ENCODE peak calls at places on chromosomes 1 and 21, in six cellular contexts. X is activated CD4-positive, alpha-beta T cell treated with anti-CD3 and anti-CD28 coated beads, Interleukin-2, amount 10 ng/mL, durations not matched to agents 7 days and 5 days; I is stimulated activated CD4-positive, alpha-beta T cell treated with anti-CD3 and anti-CD28 coated beads, Interleukin-15, amount 100 ng/mL, for 24 hours; W is T-helper 17 cell; F is AG09319; A is foreskin fibroblast. R is an unnamed sample.

GRCh38 chr1:87463917-87464565 is 135.4 kb downstream of the LMO4 start:
- DNase-seq in X (no peak), I (no peak), W (no peak), F (no peak), A (no peak), R (no peak)

GRCh38 chr1:170288155-170288554 is 142.4 kb downstream of the NTMT2 start:
- DNase-seq in X (no peak), I (no peak), W (no peak), F (no peak), A (no peak), R (no peak)

GRCh38 chr1:37596182-37596667 is 488 bp upstream of the GNL2 start:
- DNase-seq in X (no peak), I (no peak), W (no peak), F (no peak), A (no peak), R (no peak)

GRCh38 chr1:82445827-82446226 is 645.1 kb downstream of the ADGRL2 start:
- DNase-seq in X (no peak), I (no peak), W (no peak), F (no peak), A (no peak), R (no peak)

GRCh38 chr1:118504867-118505266 is 319.8 kb upstream of the SPAG17 start:
- DNase-seq in X (no peak), I (no peak), W (no peak), F (no peak), A (no peak), R (no peak)

GRCh38 chr1:119631086-119631432 is 17.0 kb downstream of the ZNF697 start:
- DNase-seq in X (no peak), I (no peak), W (no peak), F (no peak), A (no peak), R (no peak)

GRCh38 chr1:243732627-243733026 is 117.4 kb downstream of the AKT3 start:
- DNase-seq in X (no peak), I (no peak), W (no peak), F (no peak), A (no peak), R (no peak)

GRCh38 chr1:156848461-156849150 is 10.3 kb downstream of the INSRR start:
- DNase-seq in X (peak), I (peak), W (peak), F (no peak), A (no peak), R (peak)

GRCh38 chr1:234918216-234918841 is 210.3 kb downstream of the TOMM20 start:
- DNase-seq in X (no peak), I (no peak), W (no peak), F (no peak), A (no peak), R (no peak)

GRCh38 chr1:116954450-116954849 is 44.7 kb downstream of the PTGFRN start:
- DNase-seq in X (no peak), I (no peak), W (no peak), F (no peak), A (no peak), R (no peak)

GRCh38 chr21:32812035-32812434 is 40.5 kb upstream of the PAXBP1 start:
- DNase-seq in X (no peak), I (no peak), W (no peak), F (no peak), A (peak), R (no peak)

GRCh38 chr1:7705048-7705907 is 65.8 kb upstream of the VAMP3 start:
- DNase-seq in X (peak), I (peak), W (peak), F (no peak), A (no peak), R (peak)

GRCh38 chr21:24829397-24829796 is 777.9 kb downstream of the MRPL39 start:
- DNase-seq in X (no peak), I (no peak), W (no peak), F (no peak), A (no peak), R (no peak)

GRCh38 chr1:51686450-51686849 is 69.6 kb downstream of the OSBPL9 start:
- DNase-seq in X (no peak), I (peak), W (no peak), F (no peak), A (no peak), R (no peak)

GRCh38 chr1:168439451-168440375 is 104.1 kb downstream of the XCL2 start:
- DNase-seq in X (peak), I (peak), W (peak), F (peak), A (peak), R (peak)

GRCh38 chr1:159250817-159251216 is 46.1 kb downstream of the ACKR1 start:
- DNase-seq in X (no peak), I (no peak), W (no peak), F (no peak), A (no peak), R (no peak)

GRCh38 chr1:84883286-84883685 is 9.7 kb downstream of the LPAR3 start:
- DNase-seq in X (no peak), I (no peak), W (no peak), F (peak), A (peak), R (no peak)

GRCh38 chr1:114462341-114462740 is 48.7 kb downstream of the TRIM33 start:
- DNase-seq in X (no peak), I (no peak), W (no peak), F (peak), A (no peak), R (no peak)

GRCh38 chr1:115955228-115955627 is 21.1 kb upstream of the SLC22A15 start:
- DNase-seq in X (no peak), I (no peak), W (no peak), F (no peak), A (no peak), R (no peak)

GRCh38 chr21:27475363-27475955 is 508.6 kb upstream of the ADAMTS5 start:
- DNase-seq in X (no peak), I (no peak), W (no peak), F (no peak), A (no peak), R (no peak)

GRCh38 chr1:72485786-72486185 is 203.4 kb upstream of the NEGR1 start:
- DNase-seq in X (no peak), I (no peak), W (no peak), F (peak), A (no peak), R (no peak)

GRCh38 chr21:42518216-42518615 is 4.6 kb downstream of the SLC37A1 start:
- DNase-seq in X (no peak), I (no peak), W (no peak), F (no peak), A (no peak), R (no peak)

GRCh38 chr1:11488966-11489625 is 10.1 kb downstream of the DISP3 start:
- DNase-seq in X (no peak), I (no peak), W (no peak), F (no peak), A (no peak), R (no peak)

GRCh38 chr1:178126790-178127189 is 32.9 kb downstream of the RASAL2 start:
- DNase-seq in X (no peak), I (no peak), W (no peak), F (peak), A (peak), R (no peak)

GRCh38 chr1:211099393-211099792 is 34.6 kb downstream of the KCNH1 start:
- DNase-seq in X (no peak), I (no peak), W (no peak), F (no peak), A (no peak), R (no peak)

GRCh38 chr21:16579538-16579937 is 849.8 kb downstream of the USP25 start:
- DNase-seq in X (no peak), I (no peak), W (no peak), F (no peak), A (peak), R (no peak)

GRCh38 chr1:9010781-9011323 is 15.4 kb downstream of the SLC2A7 start:
- DNase-seq in X (no peak), I (no peak), W (no peak), F (no peak), A (no peak), R (no peak)

GRCh38 chr1:212718499-212718898 is 18.9 kb upstream of the BATF3 start:
- DNase-seq in X (no peak), I (no peak), W (no peak), F (no peak), A (no peak), R (no peak)

GRCh38 chr1:204889681-204890373 is 19.2 kb downstream of the NFASC start:
- DNase-seq in X (no peak), I (no peak), W (no peak), F (no peak), A (no peak), R (no peak)

GRCh38 chr1:201126832-201127754 is at the start of gene ASCL5:
- DNase-seq in X (no peak), I (no peak), W (no peak), F (no peak), A (no peak), R (no peak)